ENCODE peak calls at places on chromosome 16, in seven cellular contexts. S is NCI-H526 treated with DMSO at 0.1 percent for 48 hours, G is NCI-H774, O is A549, D is NCI-H1436 treated with DMSO at 0.1 percent for 48 hours, H is ovary, P is NT2/D1. Q is an unnamed sample.

GRCh38 chr16:2770057-2770780 is 6.9 kb downstream of the ELOB start:
- DNase-seq in S (no peak), G (no peak), O (no peak), D (no peak), H (peak), P (no peak), Q (no peak)

GRCh38 chr16:58086381-58087208 is 42.6 kb downstream of the CFAP20 start:
- DNase-seq in S (no peak), G (peak), O (no peak), D (peak), H (no peak), P (no peak), Q (no peak)

GRCh38 chr16:59593256-59593655 is 859.1 kb upstream of the GOT2 start:
- DNase-seq in S (no peak), G (no peak), O (no peak), D (no peak), H (no peak), P (no peak), Q (no peak)

GRCh38 chr16:79754081-79754872 is 153.7 kb upstream of the MAF start:
- DNase-seq in S (no peak), G (no peak), O (no peak), D (no peak), H (no peak), P (no peak), Q (no peak)

GRCh38 chr16:48609453-48610023 is 442 bp downstream of the N4BP1 start:
- DNase-seq in S (no peak), G (peak), O (peak), D (no peak), H (peak), P (no peak), Q (no peak)

GRCh38 chr16:55495616-55496289 is 13.1 kb upstream of the LPCAT2 start:
- DNase-seq in S (no peak), G (no peak), O (no peak), D (no peak), H (no peak), P (no peak), Q (no peak)

GRCh38 chr16:11142951-11143740 is 112.9 kb downstream of the SOCS1 start:
- DNase-seq in S (peak), G (no peak), O (no peak), D (no peak), H (peak), P (no peak), Q (no peak)

GRCh38 chr16:5738586-5738985 is 641.0 kb upstream of the EEF2KMT start:
- DNase-seq in S (no peak), G (no peak), O (no peak), D (no peak), H (no peak), P (no peak), Q (no peak)

GRCh38 chr16:49924078-49924477 is 68.2 kb upstream of the ZNF423 start:
- DNase-seq in S (no peak), G (no peak), O (peak), D (no peak), H (no peak), P (no peak), Q (peak)

GRCh38 chr16:64459821-64460220 is 662.0 kb downstream of the CDH11 start:
- DNase-seq in S (no peak), G (no peak), O (no peak), D (no peak), H (peak), P (no peak), Q (no peak)

GRCh38 chr16:29662729-29663019 is 373 bp upstream of the SPN start:
- DNase-seq in S (no peak), G (no peak), O (no peak), D (no peak), H (no peak), P (no peak), Q (no peak)

Q was measured in iPS DF 19.7.